ENCODE peak calls at places on chromosome 14, in four cellular contexts. Z, K, E and O are unnamed samples.

GRCh38 chr14:75542585-75543091 is 20.4 kb downstream of the BATF start:
- DNase-seq in Z (peak), K (peak), E (no peak), O (peak)

GRCh38 chr14:94751956-94752355 is 18.0 kb downstream of the GSC start:
- DNase-seq in Z (no peak), K (no peak), E (no peak), O (no peak)

GRCh38 chr14:69559581-69560011 is 15.1 kb downstream of the CCDC177 start:
- DNase-seq in Z (no peak), K (no peak), E (no peak), O (no peak)

GRCh38 chr14:101167428-101167827 is 263.9 kb upstream of the RTL1 start:
- DNase-seq in Z (no peak), K (no peak), E (peak), O (no peak)

GRCh38 chr14:74612346-74613021 is 447 bp upstream of the LTBP2 start:
- DNase-seq in Z (peak), K (peak), E (no peak), O (peak)

GRCh38 chr14:33617154-33617553 is 333.7 kb downstream of the EGLN3 start:
- DNase-seq in Z (no peak), K (no peak), E (no peak), O (no peak)

GRCh38 chr14:33237102-33237501 is 298.4 kb downstream of the NPAS3 start:
- DNase-seq in Z (no peak), K (no peak), E (no peak), O (no peak)

GRCh38 chr14:31026076-31026394 is at the start of gene STRN3:
- DNase-seq in Z (no peak), K (no peak), E (no peak), O (no peak)

GRCh38 chr14:39393289-39393688 is 38.9 kb downstream of the FBXO33 start:
- DNase-seq in Z (no peak), K (peak), E (no peak), O (no peak)

GRCh38 chr14:90159147-90159546 is 97.2 kb upstream of the PSMC1 start:
- DNase-seq in Z (no peak), K (no peak), E (no peak), O (no peak)

GRCh38 chr14:77838756-77839565 is 39.1 kb downstream of the ADCK1 start:
- DNase-seq in Z (no peak), K (no peak), E (no peak), O (no peak)

GRCh38 chr14:38127356-38127755 is 80.3 kb upstream of the SSTR1 start:
- DNase-seq in Z (no peak), K (no peak), E (no peak), O (no peak)

GRCh38 chr14:94174622-94175402 is 690 bp downstream of the PPP4R4 start:
- DNase-seq in Z (no peak), K (no peak), E (no peak), O (no peak)

GRCh38 chr14:74583689-74584434 is 28.2 kb downstream of the LTBP2 start:
- DNase-seq in Z (no peak), K (no peak), E (peak), O (no peak)

GRCh38 chr14:57464013-57464730 is 29.5 kb downstream of the CCDC198 start:
- DNase-seq in Z (no peak), K (no peak), E (no peak), O (peak)

GRCh38 chr14:41609704-41610183 is 3.1 kb downstream of the LRFN5 start:
- DNase-seq in Z (no peak), K (no peak), E (no peak), O (peak)

GRCh38 chr14:69989622-69990021 is 110.4 kb downstream of the SMOC1 start:
- DNase-seq in Z (no peak), K (no peak), E (no peak), O (no peak)

GRCh38 chr14:83541147-83541546 is 1988.8 kb upstream of the FLRT2 start:
- DNase-seq in Z (no peak), K (no peak), E (no peak), O (no peak)

GRCh38 chr14:30521899-30522736 is 36.8 kb upstream of the G2E3 start:
- DNase-seq in Z (peak), K (no peak), E (peak), O (peak)

GRCh38 chr14:33567003-33567735 is 383.7 kb downstream of the EGLN3 start:
- DNase-seq in Z (no peak), K (no peak), E (no peak), O (no peak)

GRCh38 chr14:79356040-79356439 is 855.3 kb downstream of the DIO2 start:
- DNase-seq in Z (no peak), K (no peak), E (no peak), O (no peak)

GRCh38 chr14:74599201-74599809 is 12.7 kb downstream of the LTBP2 start:
- DNase-seq in Z (no peak), K (no peak), E (no peak), O (no peak)

GRCh38 chr14:59028476-59029202 is 159.8 kb upstream of the DAAM1 start:
- DNase-seq in Z (peak), K (peak), E (peak), O (peak)

GRCh38 chr14:53509227-53509822 is 356.2 kb upstream of the DDHD1 start:
- DNase-seq in Z (no peak), K (no peak), E (no peak), O (no peak)

GRCh38 chr14:35783699-35784098 is 25.4 kb downstream of the RALGAPA1 start:
- DNase-seq in Z (no peak), K (no peak), E (no peak), O (no peak)

GRCh38 chr14:61933021-61933420 is 170.8 kb downstream of the SNAPC1 start:
- DNase-seq in Z (no peak), K (no peak), E (no peak), O (no peak)

GRCh38 chr14:32657081-32657480 is 281.6 kb upstream of the NPAS3 start:
- DNase-seq in Z (no peak), K (no peak), E (no peak), O (no peak)

GRCh38 chr14:55720796-55721195 is 140.8 kb downstream of the KTN1 start:
- DNase-seq in Z (no peak), K (no peak), E (no peak), O (no peak)

GRCh38 chr14:101357038-101357437 is 204.3 kb upstream of the DIO3 start:
- DNase-seq in Z (no peak), K (no peak), E (no peak), O (no peak)

GRCh38 chr14:54177009-54177408 is 219.8 kb upstream of the CDKN3 start:
- DNase-seq in Z (no peak), K (no peak), E (no peak), O (no peak)

GRCh38 chr14:69643430-69644200 is 32.2 kb downstream of the SUSD6 start:
- DNase-seq in Z (no peak), K (peak), E (peak), O (no peak)

GRCh38 chr14:30211326-30211725 is 283.7 kb upstream of the PRKD1 start:
- DNase-seq in Z (no peak), K (no peak), E (no peak), O (no peak)

GRCh38 chr14:88289214-88289613 is 33.9 kb downstream of the KCNK10 start:
- DNase-seq in Z (no peak), K (no peak), E (peak), O (no peak)

GRCh38 chr14:80587096-80587724 is 354.3 kb downstream of the CEP128 start:
- DNase-seq in Z (peak), K (no peak), E (peak), O (peak)

GRCh38 chr14:22500954-22501353 is 88.1 kb downstream of the DAD1 start:
- DNase-seq in Z (no peak), K (no peak), E (no peak), O (no peak)

GRCh38 chr14:22502007-22502406 is 87.0 kb downstream of the DAD1 start:
- DNase-seq in Z (no peak), K (no peak), E (no peak), O (no peak)

GRCh38 chr14:22502551-22502950 is 86.5 kb downstream of the DAD1 start:
- DNase-seq in Z (no peak), K (no peak), E (no peak), O (no peak)

GRCh38 chr14:22497671-22498093 is 91.3 kb downstream of the DAD1 start:
- DNase-seq in Z (no peak), K (no peak), E (no peak), O (no peak)

DNA sequence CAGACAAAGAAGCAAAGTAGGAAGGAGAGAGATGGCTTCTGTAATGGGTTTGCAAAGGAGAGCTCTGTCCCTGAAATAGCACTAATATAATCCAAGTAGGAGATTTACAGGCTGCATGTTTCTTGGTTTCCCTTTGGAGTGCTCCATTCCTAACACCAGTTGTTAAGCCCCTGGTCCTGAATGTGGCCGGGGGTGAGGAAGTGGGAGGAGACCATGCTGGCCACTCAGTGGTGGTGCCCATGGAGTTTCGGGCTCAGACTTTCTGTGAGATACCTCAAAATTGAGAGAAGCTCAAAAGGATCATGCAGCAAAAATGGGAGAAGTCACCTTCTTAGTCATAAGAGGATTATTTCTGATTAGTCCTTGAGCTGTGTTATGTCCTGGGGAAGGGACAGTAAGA is 88.5 kb downstream of the DAD1 start:
- DNase-seq in Z (no peak), K (no peak), E (no peak), O (no peak)
- TF ChIP-seq CTCF in Z (no peak), K (no peak), E (no peak), O (no peak)

GRCh38 chr14:103886304-103887169 is 39.2 kb upstream of the PPP1R13B start:
- DNase-seq in Z (no peak), K (no peak), E (no peak), O (no peak)
- TF ChIP-seq CTCF in Z (no peak), K (no peak), E (no peak), O (no peak)

GRCh38 chr14:91899213-91899612 is 31.9 kb upstream of the TC2N start:
- DNase-seq in Z (no peak), K (peak), E (no peak), O (no peak)
- TF ChIP-seq CTCF in Z (no peak), K (no peak), E (peak), O (no peak)

GRCh38 chr14:96832351-96832750 is 35.2 kb downstream of the VRK1 start:
- DNase-seq in Z (no peak), K (no peak), E (no peak), O (no peak)
- TF ChIP-seq CTCF in Z (no peak), K (no peak), E (no peak), O (no peak)

DNA sequence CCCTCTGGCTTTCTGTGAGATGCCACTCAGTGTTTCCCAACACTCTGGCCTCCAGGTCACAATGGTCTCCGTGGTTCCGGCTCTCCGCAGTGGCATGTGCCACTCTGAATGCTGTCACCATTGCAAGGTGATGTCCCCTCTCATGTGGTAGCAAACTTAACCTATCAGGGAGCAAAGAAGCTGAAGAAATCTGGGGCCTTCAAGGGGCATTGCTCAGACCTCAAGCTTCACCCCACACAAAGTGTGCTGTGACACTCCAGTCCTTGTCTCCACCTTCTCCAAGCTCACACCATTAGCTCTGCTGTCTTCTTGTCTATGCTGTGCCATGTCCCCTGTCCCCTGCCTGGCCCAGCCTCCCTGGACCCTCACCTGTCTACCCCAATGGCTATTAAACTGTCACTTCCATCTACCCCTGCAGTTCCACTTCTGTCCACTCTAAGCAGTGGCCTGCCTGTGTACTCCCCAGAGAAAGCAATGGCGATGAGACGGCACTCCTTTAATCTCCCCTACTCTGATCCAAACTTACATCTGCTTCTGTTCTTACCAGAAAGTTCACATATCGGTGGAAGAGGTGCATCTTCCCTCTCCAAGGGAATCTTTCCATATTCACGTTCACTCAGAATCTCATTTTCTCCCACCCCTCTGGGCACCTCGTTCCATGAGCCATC is 93.7 kb downstream of the DHRS2 start:
- DNase-seq in Z (no peak), K (peak), E (no peak), O (no peak)
- TF ChIP-seq CTCF in Z (no peak), K (no peak), E (peak), O (no peak)

GRCh38 chr14:72513994-72514659 is 379.8 kb downstream of the DPF3 start:
- DNase-seq in Z (no peak), K (peak), E (peak), O (no peak)

GRCh38 chr14:72516936-72517408 is 376.9 kb downstream of the DPF3 start:
- DNase-seq in Z (peak), K (peak), E (peak), O (no peak)

GRCh38 chr14:72514660-72515025 is 379.3 kb downstream of the DPF3 start:
- DNase-seq in Z (no peak), K (no peak), E (no peak), O (no peak)

GRCh38 chr14:72517736-72518135 is 376.2 kb downstream of the DPF3 start:
- DNase-seq in Z (no peak), K (no peak), E (no peak), O (no peak)

GRCh38 chr14:72515779-72516770 is 377.8 kb downstream of the DPF3 start:
- DNase-seq in Z (no peak), K (peak), E (no peak), O (no peak)
- TF ChIP-seq CTCF in Z (no peak), K (no peak), E (no peak), O (no peak)